ENCODE peak calls at places on chromosomes 12 and 14, in seven cellular contexts. Y is GM10248, K is H9, A is GM06990, Z is tibial artery, G is tibial nerve, T is A549. L is an unnamed sample.

GRCh38 chr12:22733756-22734155 is 108.8 kb downstream of the ETNK1 start:
- DNase-seq in Y (no peak), K (no peak), A (no peak), Z (no peak), G (no peak), T (no peak), L (no peak)

GRCh38 chr14:91367173-91368171 is 50.1 kb downstream of the CCDC88C start:
- DNase-seq in Y (peak), K (no peak), A (peak), Z (no peak), G (no peak), T (no peak), L (no peak)

GRCh38 chr12:110266980-110267620 is 13.9 kb upstream of the ATP2A2 start:
- DNase-seq in Y (no peak), K (no peak), A (no peak), Z (no peak), G (no peak), T (no peak), L (peak)

GRCh38 chr12:18204053-18204452 is 57.3 kb upstream of the PIK3C2G start:
- DNase-seq in Y (no peak), K (no peak), A (no peak), Z (no peak), G (no peak), T (peak), L (no peak)

GRCh38 chr12:119589087-119589486 is 4.5 kb upstream of the TMEM233 start:
- DNase-seq in Y (no peak), K (no peak), A (no peak), Z (no peak), G (no peak), T (no peak), L (peak)

GRCh38 chr14:58944226-58944769 is 244.2 kb upstream of the DAAM1 start:
- DNase-seq in Y (no peak), K (no peak), A (no peak), Z (no peak), G (no peak), T (no peak), L (no peak)

GRCh38 chr14:104687601-104688504 is 1.6 kb upstream of the INF2 start:
- DNase-seq in Y (no peak), K (peak), A (no peak), Z (peak), G (peak), T (peak), L (peak)

GRCh38 chr12:126950266-126950665 is 1316.7 kb upstream of the TMEM132C start:
- DNase-seq in Y (no peak), K (no peak), A (no peak), Z (no peak), G (no peak), T (no peak), L (no peak)

GRCh38 chr12:65434737-65435136 is 156.3 kb downstream of the MSRB3 start:
- DNase-seq in Y (no peak), K (no peak), A (no peak), Z (no peak), G (no peak), T (no peak), L (no peak)

GRCh38 chr14:44873536-44873935 is 88.2 kb downstream of the KLHL28 start:
- DNase-seq in Y (no peak), K (peak), A (no peak), Z (no peak), G (no peak), T (no peak), L (no peak)

GRCh38 chr14:60087664-60088063 is 4.1 kb upstream of the PCNX4 start:
- DNase-seq in Y (no peak), K (no peak), A (no peak), Z (no peak), G (no peak), T (no peak), L (no peak)

GRCh38 chr12:2944401-2945047 is 14.7 kb upstream of the TEAD4 start:
- DNase-seq in Y (peak), K (peak), A (no peak), Z (no peak), G (no peak), T (peak), L (peak)

GRCh38 chr12:96811083-96811482 is 96.0 kb upstream of the NEDD1 start:
- DNase-seq in Y (no peak), K (no peak), A (no peak), Z (no peak), G (no peak), T (peak), L (peak)

GRCh38 chr12:30989754-30990153 is 63.2 kb downstream of the TSPAN11 start:
- DNase-seq in Y (peak), K (peak), A (peak), Z (no peak), G (no peak), T (peak), L (peak)
- TF ChIP-seq CTCF in Y (no peak), K (peak), A (peak), Z (no peak), G (peak), T (peak), L (peak)

GRCh38 chr12:4604684-4605193 is 42.7 kb downstream of the DYRK4 start:
- DNase-seq in Y (peak), K (peak), A (peak), Z (peak), G (peak), T (peak), L (peak)

GRCh38 chr12:4609071-4609470 is 39.8 kb downstream of the AKAP3 start:
- DNase-seq in Y (no peak), K (no peak), A (no peak), Z (no peak), G (no peak), T (no peak), L (peak)

GRCh38 chr12:4607056-4607455 is 41.8 kb downstream of the AKAP3 start:
- DNase-seq in Y (no peak), K (no peak), A (no peak), Z (no peak), G (no peak), T (no peak), L (peak)

GRCh38 chr12:4603946-4604345 is 41.9 kb downstream of the DYRK4 start:
- DNase-seq in Y (no peak), K (no peak), A (no peak), Z (no peak), G (no peak), T (no peak), L (no peak)
- TF ChIP-seq CTCF in Y (no peak), K (no peak), A (no peak), Z (no peak), G (no peak), T (no peak), L (no peak)

DNA sequence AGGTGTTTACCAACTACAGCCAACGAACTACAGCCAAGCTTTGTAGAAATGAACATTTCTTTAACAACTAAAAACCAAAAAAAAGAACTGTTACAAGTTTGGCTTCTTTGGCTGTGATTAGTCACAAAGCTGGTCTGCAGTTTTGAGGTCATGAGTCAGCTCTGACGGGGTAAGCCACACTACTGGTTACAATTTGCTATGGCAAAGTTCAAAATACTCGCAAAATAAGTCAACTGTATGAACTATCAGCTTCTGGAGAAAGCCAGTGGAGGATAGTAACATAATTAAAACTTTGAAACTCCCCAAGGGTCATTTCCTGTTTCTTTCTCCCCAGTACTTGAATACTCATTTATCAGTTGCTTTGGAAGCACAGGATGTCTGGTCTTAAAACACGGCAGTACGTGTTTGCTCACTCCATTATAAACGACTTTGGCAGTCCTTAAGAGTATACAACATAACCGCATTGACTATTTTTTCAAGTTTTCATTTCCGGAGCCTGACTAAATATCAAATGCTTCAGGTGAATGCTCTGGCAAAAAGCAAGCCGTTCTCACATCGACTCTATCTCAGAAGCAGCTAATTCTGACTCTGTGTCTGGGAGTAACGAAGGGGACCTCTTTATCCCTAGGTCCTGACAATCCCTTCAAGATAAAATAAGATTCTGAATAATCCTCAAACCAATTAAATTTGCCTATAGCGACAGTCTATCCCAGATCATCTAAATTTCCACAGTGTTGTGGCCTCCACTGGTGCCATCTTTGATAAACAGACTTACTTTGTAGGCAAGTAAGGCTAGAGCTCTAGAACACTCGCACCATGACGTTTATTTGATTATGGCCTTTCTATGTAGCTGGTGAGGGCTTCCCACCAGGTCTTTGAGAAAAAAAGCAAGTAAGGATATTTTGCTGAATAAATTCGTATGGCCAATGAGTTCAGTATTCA is 10.6 kb downstream of the PHLDA1 start:
- DNase-seq in Y (peak), K (no peak), A (peak), Z (no peak), G (no peak), T (peak), L (peak)
- TF ChIP-seq CTCF in Y (no peak), K (no peak), A (no peak), Z (no peak), G (no peak), T (no peak), L (no peak)

DNA sequence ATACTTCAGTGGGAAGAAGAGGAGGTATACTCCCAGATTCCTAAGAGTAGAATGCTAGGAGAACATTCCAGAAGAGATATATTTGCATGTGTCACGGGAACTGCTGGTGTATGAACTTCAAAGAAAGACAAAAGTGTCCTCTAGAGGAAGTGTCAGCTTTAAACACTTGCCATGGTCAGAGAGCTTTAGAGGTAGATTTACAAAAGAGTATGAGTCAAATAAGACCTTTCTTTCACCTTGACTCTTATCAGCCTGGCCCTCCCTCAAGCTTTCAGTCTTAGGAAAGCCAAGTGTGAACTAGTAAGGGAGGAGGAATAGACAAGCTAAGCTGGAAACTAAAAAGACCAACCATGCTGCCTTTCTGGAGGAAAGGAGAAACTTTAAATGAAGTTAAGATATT is 34.7 kb downstream of the COX8C start:
- DNase-seq in Y (peak), K (no peak), A (no peak), Z (no peak), G (no peak), T (no peak), L (no peak)
- TF ChIP-seq CTCF in Y (peak), K (no peak), A (no peak), Z (no peak), G (no peak), T (no peak), L (no peak)

DNA sequence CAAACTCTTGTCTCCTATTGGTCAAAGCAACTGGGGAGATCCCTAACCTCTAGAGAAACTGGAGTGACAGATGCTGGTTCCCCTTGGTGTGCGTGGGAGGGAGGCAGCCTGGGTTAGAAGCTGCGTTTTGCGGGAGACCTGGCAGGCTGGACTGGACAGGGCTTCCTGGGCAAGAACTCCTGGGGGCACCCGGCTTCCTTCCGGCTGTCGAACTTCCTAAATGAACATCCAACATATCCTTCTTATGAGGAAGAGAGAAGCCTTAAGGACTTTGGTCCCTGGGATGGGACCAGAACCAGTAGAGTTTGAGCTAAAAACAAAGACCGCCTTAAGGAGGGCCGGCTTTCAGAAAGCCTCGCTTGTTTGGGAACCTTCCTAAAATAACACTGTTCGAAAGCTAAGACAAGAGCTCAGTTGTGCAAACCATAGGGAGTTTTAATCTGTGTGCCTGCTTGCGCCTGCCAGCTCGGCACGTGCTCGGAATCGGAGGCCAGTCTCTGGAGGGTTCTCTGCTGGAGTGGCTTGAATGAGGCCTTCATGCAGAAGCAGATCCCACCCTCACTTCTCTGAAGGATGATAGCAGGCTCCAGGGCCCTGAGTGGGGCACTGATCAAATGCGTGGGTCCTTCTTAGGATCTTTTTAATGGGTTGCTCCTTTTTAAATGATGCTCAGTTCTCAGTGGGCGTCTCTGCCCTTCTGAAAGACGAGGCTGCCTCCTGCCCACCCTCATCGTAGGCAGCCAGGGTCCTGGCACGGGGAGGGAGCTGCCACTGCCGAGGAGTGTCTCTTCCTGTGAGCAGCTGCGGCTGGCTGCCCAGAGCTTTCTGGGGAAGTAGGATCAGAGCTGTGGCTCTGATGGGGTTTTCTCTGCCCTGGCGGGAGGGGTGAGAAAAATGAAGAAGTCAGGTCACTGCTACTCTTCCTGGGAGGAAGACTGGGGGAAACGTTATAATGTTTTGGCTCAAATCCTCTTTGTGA is 30.8 kb upstream of the BEGAIN start:
- DNase-seq in Y (no peak), K (no peak), A (no peak), Z (peak), G (peak), T (no peak), L (peak)
- TF ChIP-seq CTCF in Y (no peak), K (no peak), A (no peak), Z (no peak), G (no peak), T (no peak), L (no peak)

GRCh38 chr14:65054471-65055085 is 47.7 kb downstream of the MAX start:
- DNase-seq in Y (no peak), K (no peak), A (no peak), Z (peak), G (no peak), T (no peak), L (no peak)
- TF ChIP-seq CTCF in Y (no peak), K (no peak), A (no peak), Z (no peak), G (no peak), T (no peak), L (no peak)

GRCh38 chr12:8662592-8662991 is at the start of gene MFAP5:
- DNase-seq in Y (no peak), K (no peak), A (no peak), Z (no peak), G (no peak), T (no peak), L (peak)

GRCh38 chr12:8667280-8667679 is 4.7 kb upstream of the MFAP5 start:
- DNase-seq in Y (no peak), K (no peak), A (no peak), Z (no peak), G (no peak), T (no peak), L (no peak)

GRCh38 chr12:8665729-8666128 is 3.1 kb upstream of the MFAP5 start:
- DNase-seq in Y (no peak), K (no peak), A (no peak), Z (no peak), G (no peak), T (no peak), L (no peak)

GRCh38 chr12:8664228-8664963 is 1.8 kb upstream of the MFAP5 start:
- DNase-seq in Y (no peak), K (no peak), A (no peak), Z (no peak), G (peak), T (no peak), L (peak)

GRCh38 chr12:8668441-8668840 is 5.8 kb upstream of the MFAP5 start:
- DNase-seq in Y (no peak), K (no peak), A (no peak), Z (no peak), G (no peak), T (no peak), L (no peak)
- TF ChIP-seq CTCF in Y (no peak), K (no peak), A (no peak), Z (no peak), G (no peak), T (no peak), L (no peak)

GRCh38 chr14:68522510-68523325 is 270.1 kb downstream of the ZFP36L1 start:
- DNase-seq in Y (no peak), K (no peak), A (no peak), Z (no peak), G (no peak), T (no peak), L (peak)
- TF ChIP-seq CTCF in Y (no peak), K (no peak), A (no peak), Z (peak), G (no peak), T (no peak), L (peak)

GRCh38 chr12:26520869-26521268 is 312.1 kb downstream of the ITPR2 start:
- DNase-seq in Y (no peak), K (no peak), A (peak), Z (no peak), G (no peak), T (no peak), L (no peak)
- TF ChIP-seq CTCF in Y (no peak), K (no peak), A (no peak), Z (no peak), G (no peak), T (no peak), L (no peak)

DNA sequence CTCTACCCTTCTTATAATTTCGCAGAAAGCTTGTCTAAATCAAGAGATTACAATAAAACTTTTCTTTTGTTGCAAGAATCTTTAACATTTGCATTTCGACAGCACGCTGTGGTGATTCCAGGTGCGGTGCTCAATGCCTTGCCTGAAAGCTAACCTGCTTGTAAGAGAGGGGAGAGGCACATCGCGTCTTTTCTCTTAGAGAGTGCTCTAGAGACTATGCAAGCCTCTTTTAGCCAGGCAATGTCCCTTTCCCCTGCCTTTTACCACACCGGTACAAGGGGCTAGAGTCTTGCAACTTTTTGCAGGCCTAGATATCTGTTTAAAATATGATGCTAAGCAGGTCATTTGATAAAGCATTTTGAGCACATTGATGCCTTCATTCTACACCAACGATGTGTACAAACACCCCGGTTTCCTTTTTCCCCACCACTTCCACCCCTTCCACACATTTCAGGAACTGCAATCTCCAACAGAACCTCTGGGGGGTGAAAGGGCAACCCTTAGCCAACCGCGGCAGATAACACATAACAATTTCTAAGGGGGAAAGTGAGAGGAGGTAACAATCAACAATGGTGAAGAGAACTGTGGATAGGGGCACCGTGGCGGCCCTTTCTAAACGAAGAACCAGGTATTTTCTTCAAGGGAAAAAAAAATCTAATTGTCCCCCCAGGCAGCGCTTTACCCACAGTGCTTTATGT is 1.3 kb downstream of the KITLG start:
- DNase-seq in Y (no peak), K (peak), A (no peak), Z (no peak), G (no peak), T (peak), L (no peak)
- TF ChIP-seq CTCF in Y (no peak), K (peak), A (no peak), Z (peak), G (peak), T (no peak), L (peak)